ENCODE peak calls at places on chromosomes 1 and 21, in four cellular contexts. One of them, this sample, is unnamed.

GRCh38 chr1:11979453-11979817 is 809 bp upstream of the MFN2 start:
- DNase-seq in suprapubic skin: no peak
- DNase-seq in ovary: peak
- DNase-seq in lung: no peak
- DNase-seq in this sample: no peak

GRCh38 chr1:70790232-70790923 is 257.2 kb downstream of the PTGER3 start:
- DNase-seq in suprapubic skin: no peak
- DNase-seq in lung: no peak
- DNase-seq in ovary: no peak
- DNase-seq in this sample: no peak

GRCh38 chr1:101144868-101145808 is 91.7 kb upstream of the S1PR1 start:
- DNase-seq in suprapubic skin: no peak
- DNase-seq in ovary: no peak
- DNase-seq in lung: no peak
- DNase-seq in this sample: no peak

GRCh38 chr1:243407284-243408018 is 151.6 kb downstream of the SDCCAG8 start:
- DNase-seq in lung: no peak
- DNase-seq in suprapubic skin: no peak
- DNase-seq in ovary: no peak
- DNase-seq in this sample: no peak

GRCh38 chr1:164863056-164863455 is 304.1 kb downstream of the PBX1 start:
- DNase-seq in lung: no peak
- DNase-seq in ovary: no peak
- DNase-seq in suprapubic skin: no peak
- DNase-seq in this sample: no peak

GRCh38 chr1:218481116-218481775 is 136.1 kb downstream of the TGFB2 start:
- DNase-seq in ovary: no peak
- DNase-seq in lung: no peak
- DNase-seq in suprapubic skin: no peak
- DNase-seq in this sample: no peak

GRCh38 chr1:28860332-28861073 is 48.5 kb downstream of the OPRD1 start:
- DNase-seq in suprapubic skin: no peak
- DNase-seq in ovary: no peak
- DNase-seq in lung: no peak
- DNase-seq in this sample: peak

GRCh38 chr1:205598841-205599666 is 32.8 kb downstream of the ELK4 start:
- DNase-seq in ovary: peak
- DNase-seq in suprapubic skin: no peak
- DNase-seq in lung: peak
- DNase-seq in this sample: peak

GRCh38 chr1:203282720-203283542 is 22.4 kb upstream of the BTG2 start:
- DNase-seq in lung: no peak
- DNase-seq in suprapubic skin: peak
- DNase-seq in ovary: no peak
- DNase-seq in this sample: no peak

GRCh38 chr21:20377250-20377649 is 621.0 kb upstream of the NCAM2 start:
- DNase-seq in ovary: no peak
- DNase-seq in suprapubic skin: no peak
- DNase-seq in lung: no peak
- DNase-seq in this sample: no peak

GRCh38 chr1:62076286-62076685 is 118.4 kb upstream of the L1TD1 start:
- DNase-seq in ovary: no peak
- DNase-seq in lung: no peak
- DNase-seq in suprapubic skin: no peak
- DNase-seq in this sample: no peak

GRCh38 chr1:8255712-8256111 is 62.2 kb upstream of the SLC45A1 start:
- DNase-seq in ovary: no peak
- DNase-seq in suprapubic skin: no peak
- DNase-seq in lung: no peak
- DNase-seq in this sample: no peak

GRCh38 chr1:192545781-192546521 is 29.6 kb upstream of the RGS1 start:
- DNase-seq in suprapubic skin: no peak
- DNase-seq in ovary: no peak
- DNase-seq in lung: no peak
- DNase-seq in this sample: no peak

GRCh38 chr1:233005703-233006102 is 55.3 kb downstream of the NTPCR start:
- DNase-seq in ovary: no peak
- DNase-seq in lung: no peak
- DNase-seq in suprapubic skin: no peak
- DNase-seq in this sample: no peak

GRCh38 chr21:35467536-35467935 is 418.4 kb upstream of the RUNX1 start:
- DNase-seq in ovary: no peak
- DNase-seq in lung: no peak
- DNase-seq in suprapubic skin: no peak
- DNase-seq in this sample: no peak

GRCh38 chr1:222914861-222915632 is 100.2 kb downstream of the DISP1 start:
- DNase-seq in suprapubic skin: no peak
- DNase-seq in lung: no peak
- DNase-seq in ovary: no peak
- DNase-seq in this sample: no peak

GRCh38 chr1:112409416-112409815 is 13.4 kb downstream of the CTTNBP2NL start:
- DNase-seq in lung: no peak
- DNase-seq in suprapubic skin: no peak
- DNase-seq in ovary: no peak
- DNase-seq in this sample: peak

GRCh38 chr1:232949636-232950196 is 695 bp upstream of the NTPCR start:
- DNase-seq in lung: no peak
- DNase-seq in suprapubic skin: no peak
- DNase-seq in ovary: no peak
- DNase-seq in this sample: no peak

GRCh38 chr1:214106375-214106774 is 118.6 kb downstream of the PROX1 start:
- DNase-seq in suprapubic skin: no peak
- DNase-seq in lung: no peak
- DNase-seq in ovary: no peak
- DNase-seq in this sample: no peak

GRCh38 chr1:198056255-198056654 is 100.5 kb upstream of the NEK7 start:
- DNase-seq in ovary: no peak
- DNase-seq in suprapubic skin: no peak
- DNase-seq in lung: no peak
- DNase-seq in this sample: no peak

GRCh38 chr1:228062812-228063211 is 19.7 kb upstream of the ARF1 start:
- DNase-seq in lung: no peak
- DNase-seq in ovary: no peak
- DNase-seq in suprapubic skin: peak
- DNase-seq in this sample: no peak

GRCh38 chr1:20112279-20113000 is 6.9 kb downstream of the PLA2G2D start:
- DNase-seq in lung: no peak
- DNase-seq in suprapubic skin: peak
- DNase-seq in ovary: no peak
- DNase-seq in this sample: no peak

GRCh38 chr1:17776426-17776825 is 21.3 kb downstream of the ACTL8 start:
- DNase-seq in suprapubic skin: no peak
- DNase-seq in lung: no peak
- DNase-seq in ovary: no peak
- DNase-seq in this sample: no peak

GRCh38 chr1:231958448-231958847 is 331.9 kb downstream of the DISC1 start:
- DNase-seq in suprapubic skin: no peak
- DNase-seq in ovary: no peak
- DNase-seq in lung: no peak
- DNase-seq in this sample: no peak

GRCh38 chr1:43975249-43975961 is 645 bp downstream of the ATP6V0B start:
- DNase-seq in suprapubic skin: peak
- DNase-seq in ovary: peak
- DNase-seq in lung: peak
- DNase-seq in this sample: peak

GRCh38 chr1:241503444-241503843 is 16.1 kb downstream of the FH start:
- DNase-seq in ovary: no peak
- DNase-seq in suprapubic skin: no peak
- DNase-seq in lung: no peak
- DNase-seq in this sample: no peak

GRCh38 chr1:211632117-211632807 is 43.2 kb downstream of the NEK2 start:
- DNase-seq in ovary: no peak
- DNase-seq in lung: no peak
- DNase-seq in suprapubic skin: no peak
- DNase-seq in this sample: no peak

GRCh38 chr21:39461419-39461818 is 9.6 kb downstream of the SH3BGR start:
- DNase-seq in ovary: no peak
- DNase-seq in suprapubic skin: no peak
- DNase-seq in lung: no peak
- DNase-seq in this sample: no peak

GRCh38 chr1:94646786-94647555 is 105.4 kb upstream of the F3 start:
- DNase-seq in suprapubic skin: no peak
- DNase-seq in lung: no peak
- DNase-seq in ovary: no peak
- DNase-seq in this sample: no peak

GRCh38 chr1:240737761-240738265 is 125.9 kb upstream of the GREM2 start:
- DNase-seq in lung: no peak
- DNase-seq in ovary: no peak
- DNase-seq in suprapubic skin: no peak
- DNase-seq in this sample: no peak

GRCh38 chr21:42056996-42057689 is 14.0 kb upstream of the UMODL1 start:
- DNase-seq in suprapubic skin: no peak
- DNase-seq in ovary: no peak
- DNase-seq in lung: peak
- DNase-seq in this sample: peak

GRCh38 chr1:161133220-161133740 is 813 bp upstream of the DEDD start:
- DNase-seq in ovary: no peak
- DNase-seq in suprapubic skin: no peak
- DNase-seq in lung: no peak
- DNase-seq in this sample: no peak

GRCh38 chr1:83693409-83694126 is 305.4 kb downstream of the TTLL7 start:
- DNase-seq in suprapubic skin: no peak
- DNase-seq in ovary: no peak
- DNase-seq in lung: no peak
- DNase-seq in this sample: no peak

GRCh38 chr21:38171723-38172344 is 85.0 kb upstream of the KCNJ15 start:
- DNase-seq in ovary: no peak
- DNase-seq in lung: no peak
- DNase-seq in suprapubic skin: no peak
- DNase-seq in this sample: no peak

GRCh38 chr1:96346708-96347107 is 374.9 kb upstream of the PTBP2 start:
- DNase-seq in ovary: no peak
- DNase-seq in suprapubic skin: no peak
- DNase-seq in lung: no peak
- DNase-seq in this sample: no peak
- TF ChIP-seq CTCF in ovary: no peak
- TF ChIP-seq CTCF in suprapubic skin: no peak
- TF ChIP-seq CTCF in lung: no peak
- TF ChIP-seq CTCF in this sample: no peak

DNA sequence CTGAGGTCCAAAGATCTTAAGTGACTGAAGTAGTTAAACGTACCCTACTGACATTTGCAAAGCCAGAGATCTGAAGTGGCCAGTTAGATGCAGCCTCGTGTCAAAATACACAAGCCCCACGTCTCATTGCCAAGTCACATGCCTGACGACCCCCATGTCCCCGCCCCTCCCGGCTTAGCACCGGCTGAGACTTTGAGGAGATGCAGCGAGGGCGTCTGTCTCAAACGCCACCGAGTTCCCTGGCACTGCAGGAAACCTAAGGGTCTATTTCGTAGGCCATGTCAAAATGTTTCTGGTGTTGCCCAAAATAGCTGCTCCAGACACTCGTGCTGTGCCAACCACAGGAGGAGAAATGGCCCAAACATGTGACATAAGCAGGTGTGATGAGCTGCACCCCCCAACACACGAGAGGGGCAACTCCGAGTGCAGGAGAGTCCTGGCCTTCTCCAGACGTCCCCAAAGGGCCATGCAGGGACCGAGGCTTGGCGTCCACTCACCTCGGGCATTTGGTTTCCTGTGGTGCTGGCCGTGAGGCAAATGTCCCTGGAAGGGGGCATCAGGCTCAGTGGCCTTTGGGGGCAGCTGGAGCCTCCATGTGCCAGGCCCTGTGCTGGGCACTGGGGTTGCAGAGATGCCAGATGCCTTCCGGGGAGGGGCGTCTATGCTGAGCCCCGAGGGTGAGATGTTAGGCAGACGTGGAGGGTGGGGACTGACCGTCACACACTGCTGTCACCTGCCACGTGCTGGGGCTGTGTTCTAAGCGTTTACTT is 67.0 kb downstream of the MATN1 start:
- DNase-seq in suprapubic skin: no peak
- DNase-seq in ovary: peak
- DNase-seq in lung: no peak
- DNase-seq in this sample: no peak
- TF ChIP-seq CTCF in suprapubic skin: no peak
- TF ChIP-seq CTCF in ovary: no peak
- TF ChIP-seq CTCF in lung: no peak
- TF ChIP-seq CTCF in this sample: no peak

GRCh38 chr1:51566260-51566659 is 47.2 kb upstream of the EPS15 start:
- DNase-seq in suprapubic skin: no peak
- DNase-seq in lung: no peak
- DNase-seq in ovary: no peak
- DNase-seq in this sample: no peak
- TF ChIP-seq CTCF in suprapubic skin: no peak
- TF ChIP-seq CTCF in lung: no peak
- TF ChIP-seq CTCF in ovary: no peak
- TF ChIP-seq CTCF in this sample: no peak

GRCh38 chr1:999797-1000356 is at the start of gene HES4:
- DNase-seq in lung: peak
- DNase-seq in ovary: peak
- DNase-seq in suprapubic skin: peak
- DNase-seq in this sample: peak

GRCh38 chr1:1001631-1002300 is 1.9 kb upstream of the HES4 start:
- DNase-seq in lung: peak
- DNase-seq in suprapubic skin: peak
- DNase-seq in ovary: peak
- DNase-seq in this sample: peak

GRCh38 chr1:1001057-1001630 is 1.2 kb upstream of the HES4 start:
- DNase-seq in suprapubic skin: peak
- DNase-seq in lung: no peak
- DNase-seq in ovary: peak
- DNase-seq in this sample: no peak

GRCh38 chr1:998905-999796 is 746 bp downstream of the HES4 start:
- DNase-seq in lung: no peak
- DNase-seq in suprapubic skin: peak
- DNase-seq in ovary: peak
- DNase-seq in this sample: no peak

GRCh38 chr1:1000357-1001056 is 610 bp upstream of the HES4 start:
- DNase-seq in suprapubic skin: peak
- DNase-seq in ovary: peak
- DNase-seq in lung: peak
- DNase-seq in this sample: peak
- TF ChIP-seq CTCF in suprapubic skin: no peak
- TF ChIP-seq CTCF in ovary: peak
- TF ChIP-seq CTCF in lung: no peak
- TF ChIP-seq CTCF in this sample: no peak

This sample was measured in transverse colon.